ENCODE peak calls at places on chromosome 22, in six cellular contexts. K is cardiac fibroblast; C is A673; Z is stomach; O is IMR-90; Y is effector memory CD4-positive, alpha-beta T cell. U is an unnamed sample.

GRCh38 chr22:26835929-26836528 is 178.6 kb downstream of the MIAT start:
- DNase-seq in K (peak; percentile 69), C (peak; percentile 71), Z (peak; percentile 36), O (peak; percentile 23), Y (no peak), U (no peak)

GRCh38 chr22:17064498-17065100 is 20.2 kb upstream of the IL17RA start:
- DNase-seq in K (peak; percentile 7), C (no peak), Z (no peak), O (no peak), Y (no peak), U (no peak)

GRCh38 chr22:24585927-24586546 is 6.8 kb downstream of the LRRC75B start:
- DNase-seq in K (no peak), C (no peak), Z (no peak), O (no peak), Y (no peak), U (no peak)

GRCh38 chr22:20427945-20428417 is 9.6 kb downstream of the SCARF2 start:
- DNase-seq in K (no peak), C (no peak), Z (no peak), O (no peak), Y (no peak), U (no peak)

GRCh38 chr22:25365491-25366261 is 146.2 kb downstream of the CRYBB2 start:
- DNase-seq in K (no peak), C (no peak), Z (peak; percentile 60), O (no peak), Y (no peak), U (no peak)

GRCh38 chr22:24180316-24181087 is 785 bp upstream of the SUSD2 start:
- DNase-seq in K (no peak), C (no peak), Z (no peak), O (no peak), Y (no peak), U (no peak)

GRCh38 chr22:27372969-27373670 is 428.4 kb downstream of the MN1 start:
- DNase-seq in K (no peak), C (no peak), Z (peak; percentile 65), O (no peak), Y (no peak), U (no peak)

GRCh38 chr22:33584152-33584551 is 336.1 kb downstream of the LARGE1 start:
- DNase-seq in K (no peak), C (no peak), Z (no peak), O (no peak), Y (no peak), U (no peak)

GRCh38 chr22:19105867-19106802 is 16.1 kb downstream of the DGCR2 start:
- DNase-seq in K (no peak), C (no peak), Z (no peak), O (no peak), Y (peak; percentile 16), U (no peak)

GRCh38 chr22:44888491-44888941 is 121.3 kb downstream of the PHF21B start:
- DNase-seq in K (no peak), C (no peak), Z (no peak), O (no peak), Y (no peak), U (no peak)

GRCh38 chr22:23240639-23241389 is 60.5 kb downstream of the BCR start:
- DNase-seq in K (peak; percentile 46), C (peak; percentile 33), Z (peak; percentile 31), O (no peak), Y (no peak), U (no peak)

GRCh38 chr22:21730535-21731308 is 4.9 kb downstream of the YPEL1 start:
- DNase-seq in K (no peak), C (no peak), Z (no peak), O (no peak), Y (no peak), U (no peak)

GRCh38 chr22:30866811-30867271 is 101.7 kb downstream of the MORC2 start:
- DNase-seq in K (peak; percentile 14), C (no peak), Z (no peak), O (no peak), Y (no peak), U (no peak)

GRCh38 chr22:18988958-18989357 is 52.9 kb upstream of the PRODH start:
- DNase-seq in K (no peak), C (no peak), Z (no peak), O (no peak), Y (no peak), U (no peak)

GRCh38 chr22:29988719-29989118 is 91.5 kb upstream of the HORMAD2 start:
- DNase-seq in K (no peak), C (no peak), Z (no peak), O (peak; percentile 40), Y (no peak), U (no peak)

GRCh38 chr22:23826510-23827350 is 12.1 kb downstream of the DERL3 start:
- DNase-seq in K (peak; percentile 70), C (no peak), Z (no peak), O (peak; percentile 26), Y (no peak), U (peak; percentile 67)

GRCh38 chr22:30309981-30310672 is 16.6 kb downstream of the TBC1D10A start:
- DNase-seq in K (no peak), C (no peak), Z (peak; percentile 77), O (peak; percentile 72), Y (no peak), U (no peak)

GRCh38 chr22:38971202-38971601 is 10.9 kb upstream of the APOBEC3B start:
- DNase-seq in K (no peak), C (no peak), Z (no peak), O (no peak), Y (no peak), U (no peak)

GRCh38 chr22:24506802-24507438 is 11.8 kb downstream of the UPB1 start:
- DNase-seq in K (peak; percentile 69), C (peak; percentile 31), Z (no peak), O (peak; percentile 45), Y (no peak), U (no peak)

GRCh38 chr22:20068640-20069039 is 11.4 kb upstream of the DGCR8 start:
- DNase-seq in K (no peak), C (no peak), Z (no peak), O (no peak), Y (no peak), U (no peak)

GRCh38 chr22:49999063-49999900 is 13.3 kb downstream of the IL17REL start:
- DNase-seq in K (no peak), C (no peak), Z (no peak), O (no peak), Y (no peak), U (no peak)

GRCh38 chr22:45310331-45311032 is 748 bp downstream of the FAM118A start:
- DNase-seq in K (peak; percentile 9), C (peak; percentile 26), Z (no peak), O (no peak), Y (no peak), U (no peak)

GRCh38 chr22:24523873-24524272 is 28.7 kb downstream of the UPB1 start:
- DNase-seq in K (peak; percentile 51), C (no peak), Z (peak; percentile 32), O (peak; percentile 59), Y (no peak), U (no peak)

GRCh38 chr22:31193092-31193491 is 19.0 kb upstream of the LIMK2 start:
- DNase-seq in K (no peak), C (no peak), Z (no peak), O (no peak), Y (no peak), U (no peak)

DNA sequence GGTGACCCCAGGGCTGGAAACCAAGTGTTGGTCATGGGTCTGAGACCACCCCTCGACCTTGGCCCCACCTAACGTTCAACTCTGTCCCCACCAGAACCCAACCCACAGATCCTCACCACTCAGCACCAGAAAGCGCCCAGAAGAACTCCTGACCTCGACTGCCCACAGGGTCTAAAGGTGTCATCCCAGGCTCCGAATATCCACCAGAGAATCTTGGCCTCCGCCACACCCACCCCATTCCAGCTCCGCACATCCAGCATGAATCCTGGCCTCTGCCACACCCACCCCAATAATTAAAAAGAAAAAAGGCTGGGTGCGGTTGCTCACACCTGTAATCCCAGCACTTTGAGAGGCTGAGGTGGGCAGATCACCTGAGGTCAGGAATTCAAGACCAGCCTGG is 1.3 kb downstream of the CERK start:
- DNase-seq in K (no peak), C (no peak), Z (no peak), O (no peak), Y (no peak), U (no peak)
- H3K4me3 ChIP-seq in K (peak overlapping the region; percentile 72), C (peak overlapping the region; percentile 99), Z (peak overlapping the region; percentile 93), O (peak overlapping the region; percentile 94), Y (peak overlapping the region; percentile 93), U (peak overlapping the region; percentile 70)

DNA sequence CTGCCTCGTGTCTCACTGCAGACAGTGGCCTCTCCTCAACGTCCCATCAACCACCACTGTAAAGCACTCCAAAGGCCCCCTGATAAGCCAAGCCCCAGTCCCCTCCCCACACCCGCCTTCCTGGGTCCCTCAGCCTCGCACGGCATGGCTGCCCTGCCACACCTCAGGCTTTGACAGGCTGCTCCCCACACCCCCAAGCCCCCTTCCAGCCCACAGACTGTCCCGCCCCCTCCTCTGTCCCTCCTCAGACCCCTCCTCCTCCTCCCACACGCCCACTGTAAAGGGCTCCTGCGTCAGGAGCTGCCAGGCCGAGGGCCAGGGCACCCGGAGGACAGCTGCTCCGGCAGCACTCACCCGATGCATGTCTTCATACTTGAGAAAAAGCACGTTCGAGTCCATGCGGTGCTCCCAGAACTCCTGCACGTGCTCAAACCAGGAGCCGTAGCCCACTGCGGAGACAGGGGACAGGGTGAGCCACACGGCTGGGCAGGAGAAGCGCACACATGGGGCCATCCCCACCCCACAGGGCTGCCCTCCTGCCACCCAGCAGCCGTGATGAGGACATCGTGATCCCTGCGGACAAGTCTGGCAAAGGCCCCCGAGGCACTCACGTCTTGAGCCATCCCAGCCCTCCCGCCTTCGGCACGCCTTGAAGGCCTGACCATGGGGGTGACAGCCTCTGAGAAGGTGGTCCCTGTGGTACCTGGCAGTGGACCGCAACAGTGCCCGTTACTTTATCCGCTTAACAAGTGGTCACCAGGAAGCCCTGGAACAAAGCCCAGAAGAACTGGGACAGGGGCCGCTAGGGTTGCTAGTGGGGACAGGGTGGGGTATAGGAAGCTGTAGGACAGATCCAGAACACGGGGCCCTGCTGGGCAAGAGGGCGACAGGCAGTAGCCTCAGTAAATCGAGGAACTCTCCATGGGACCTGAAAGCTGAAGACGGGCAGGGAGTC is 21.5 kb upstream of the EFCAB6 start:
- DNase-seq in K (no peak), C (no peak), Z (no peak), O (no peak), Y (no peak), U (no peak)
- H3K4me3 ChIP-seq in K (no peak overlapping the region), C (no peak overlapping the region), Z (no peak overlapping the region), O (no peak overlapping the region), Y (no peak overlapping the region), U (no peak overlapping the region)

GRCh38 chr22:37254206-37254866 is 10.3 kb upstream of the RAC2 start:
- DNase-seq in K (peak; percentile 88), C (peak; percentile 33), Z (no peak), O (peak; percentile 79), Y (no peak), U (peak; percentile 36)
- H3K4me3 ChIP-seq in K (no peak overlapping the region), C (no peak overlapping the region), Z (no peak overlapping the region), O (no peak overlapping the region), Y (no peak overlapping the region), U (no peak overlapping the region)

DNA sequence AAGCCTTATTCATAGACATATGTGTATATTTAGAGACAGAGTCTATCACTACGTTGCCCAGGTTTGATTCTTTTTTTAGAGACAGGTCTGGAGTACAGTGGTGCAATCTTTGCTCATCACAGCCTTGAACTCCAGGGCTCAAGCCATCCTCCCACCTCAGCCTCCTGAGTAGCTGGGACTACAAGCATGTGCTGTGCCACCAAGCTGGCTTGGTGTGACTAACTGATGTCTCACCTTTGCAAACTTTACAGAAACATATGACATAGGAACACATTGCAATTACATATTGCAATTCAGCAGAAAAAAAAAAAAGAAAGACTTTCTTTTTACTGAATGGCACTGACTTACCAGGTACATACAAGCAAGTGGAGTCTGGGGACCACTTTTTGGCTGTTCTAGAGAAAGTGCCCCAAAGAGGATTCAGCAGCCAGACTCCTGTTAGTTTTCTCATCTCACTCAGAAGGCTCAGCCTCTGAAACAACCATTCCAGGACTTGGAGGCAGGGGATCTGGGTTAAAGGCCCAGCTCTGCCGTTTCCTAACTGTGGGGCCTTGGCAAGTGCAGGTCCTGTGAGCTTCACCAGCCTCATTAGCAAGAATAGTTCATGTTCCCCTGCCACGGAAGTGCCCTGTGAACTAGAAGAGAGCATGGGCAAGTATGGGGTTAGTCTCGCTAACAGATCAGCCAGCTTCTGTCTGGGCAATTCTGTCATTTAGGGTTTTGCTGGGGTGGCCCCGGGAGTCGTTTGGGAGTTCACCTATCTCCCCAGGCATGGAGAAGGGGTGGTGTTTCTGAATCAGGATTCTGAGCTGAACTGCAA is 11.2 kb upstream of the NFAM1 start:
- DNase-seq in K (no peak), C (no peak), Z (no peak), O (no peak), Y (no peak), U (no peak)
- H3K4me3 ChIP-seq in K (peak overlapping the region; percentile 13), C (peak overlapping the region; percentile 46), Z (peak overlapping the region; percentile 33), O (no peak overlapping the region), Y (no peak overlapping the region), U (peak overlapping the region; percentile 44)